ENCODE peak calls at places on chromosomes 16 and 17, in nine cellular contexts. G, C, D, B, J, S, O, U and F are unnamed samples.

GRCh38 chr16:79661578-79661977 is 61.0 kb upstream of the MAF start:
- DNase-seq in G (no peak), C (no peak), D (no peak), B (no peak), J (no peak), S (no peak), O (no peak), U (no peak), F (no peak)

GRCh38 chr17:280901-281300 is 71.7 kb downstream of the RPH3AL start:
- DNase-seq in G (peak; percentile 8), C (no peak), D (no peak), B (no peak), J (no peak), S (no peak), O (no peak), U (no peak), F (no peak)

GRCh38 chr16:20348365-20349185 is 3.9 kb downstream of the UMOD start:
- DNase-seq in G (no peak), C (no peak), D (no peak), B (peak; percentile 1), J (no peak), S (no peak), O (no peak), U (no peak), F (no peak)

GRCh38 chr17:40322417-40323315 is 13.7 kb downstream of the RARA start:
- DNase-seq in G (peak; percentile 79), C (peak; percentile 90), D (peak; percentile 90), B (peak; percentile 89), J (peak; percentile 40), S (peak; percentile 97), O (peak; percentile 99), U (peak; percentile 82), F (no peak)

GRCh38 chr17:11996722-11997146 is 541 bp downstream of the ZNF18 start:
- DNase-seq in G (peak; percentile 64), C (no peak), D (peak; percentile 40), B (peak; percentile 37), J (peak; percentile 13), S (peak; percentile 40), O (no peak), U (no peak), F (no peak)

GRCh38 chr17:18055597-18055996 is 16.4 kb downstream of the GID4 start:
- DNase-seq in G (no peak), C (no peak), D (no peak), B (no peak), J (no peak), S (no peak), O (no peak), U (no peak), F (no peak)

GRCh38 chr17:77606146-77606864 is 352.2 kb upstream of the TNRC6C start:
- DNase-seq in G (no peak), C (no peak), D (no peak), B (no peak), J (no peak), S (no peak), O (no peak), U (no peak), F (no peak)

GRCh38 chr16:30120340-30121105 is 2.5 kb downstream of the MAPK3 start:
- DNase-seq in G (no peak), C (no peak), D (no peak), B (no peak), J (no peak), S (no peak), O (no peak), U (no peak), F (no peak)

GRCh38 chr17:75487351-75488070 is 27.8 kb downstream of the CASKIN2 start:
- DNase-seq in G (no peak), C (peak; percentile 33), D (no peak), B (peak; percentile 52), J (no peak), S (peak; percentile 35), O (peak; percentile 80), U (peak; percentile 56), F (no peak)

GRCh38 chr17:38560503-38561318 is 45.0 kb downstream of the SRCIN1 start:
- DNase-seq in G (no peak), C (no peak), D (peak; percentile 22), B (peak; percentile 47), J (no peak), S (peak; percentile 29), O (no peak), U (no peak), F (no peak)

GRCh38 chr16:11783319-11784047 is 13.6 kb downstream of the ZC3H7A start:
- DNase-seq in G (peak; percentile 25), C (peak; percentile 46), D (no peak), B (peak; percentile 67), J (no peak), S (peak; percentile 87), O (no peak), U (no peak), F (no peak)

GRCh38 chr16:87996962-87997880 is 46.0 kb downstream of the BANP start:
- DNase-seq in G (peak; percentile 7), C (no peak), D (no peak), B (no peak), J (no peak), S (no peak), O (no peak), U (no peak), F (no peak)

GRCh38 chr17:72479113-72479512 is 358.3 kb downstream of the SOX9 start:
- DNase-seq in G (no peak), C (no peak), D (no peak), B (no peak), J (no peak), S (no peak), O (no peak), U (no peak), F (no peak)

GRCh38 chr16:62167551-62167950 is 131.3 kb upstream of the CDH8 start:
- DNase-seq in G (no peak), C (no peak), D (no peak), B (no peak), J (no peak), S (no peak), O (no peak), U (no peak), F (peak; percentile 57)

GRCh38 chr16:3696425-3697218 is 20.7 kb downstream of the TRAP1 start:
- DNase-seq in G (no peak), C (no peak), D (no peak), B (peak; percentile 89), J (no peak), S (no peak), O (no peak), U (no peak), F (peak; percentile 37)

GRCh38 chr16:59645194-59645593 is 911.1 kb upstream of the GOT2 start:
- DNase-seq in G (no peak), C (no peak), D (no peak), B (no peak), J (no peak), S (no peak), O (no peak), U (no peak), F (no peak)

GRCh38 chr17:44777394-44778348 is 18.9 kb downstream of the ADAM11 start:
- DNase-seq in G (no peak), C (no peak), D (no peak), B (no peak), J (no peak), S (no peak), O (no peak), U (no peak), F (no peak)

GRCh38 chr17:31859487-31860008 is 504 bp upstream of the COPRS start:
- DNase-seq in G (no peak), C (no peak), D (no peak), B (no peak), J (no peak), S (no peak), O (no peak), U (no peak), F (no peak)
- H3K27ac ChIP-seq in G (peak overlapping the region; percentile 95), C (no peak overlapping the region), D (no peak overlapping the region), B (peak overlapping the region; percentile 59), J (peak overlapping the region; percentile 35), S (no peak overlapping the region), O (no peak overlapping the region), U (no peak overlapping the region), F (no peak overlapping the region)

DNA sequence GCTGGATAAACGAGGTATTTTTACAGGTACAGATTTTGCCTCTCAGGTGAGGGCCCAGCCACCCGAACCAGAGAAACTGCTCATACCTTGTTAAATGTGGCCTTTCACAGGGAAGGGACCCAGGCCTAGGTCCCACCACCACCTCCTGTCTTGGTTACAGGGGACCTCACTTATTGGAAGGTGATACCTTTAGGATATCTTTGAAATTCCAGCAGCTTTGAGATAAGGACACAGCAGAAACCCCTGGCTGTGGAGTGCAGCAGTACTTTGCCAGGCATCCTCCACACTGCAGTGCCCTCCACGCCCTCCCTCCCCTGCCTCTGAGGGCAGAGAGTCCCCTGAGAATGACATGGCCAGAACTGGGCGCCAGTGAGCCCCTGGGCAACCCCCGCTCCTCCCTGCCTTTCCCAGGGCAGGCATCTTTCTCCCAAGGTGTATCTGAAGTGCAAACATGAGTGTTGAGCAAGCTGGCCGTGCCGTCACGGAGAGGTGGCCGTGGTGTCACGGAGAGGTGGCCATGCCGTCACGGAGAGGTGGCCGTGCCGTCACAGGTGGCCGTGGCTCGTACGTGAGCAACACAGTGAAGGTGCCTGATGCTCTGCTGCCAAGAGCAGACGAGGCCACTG is 134.7 kb upstream of the CHMP6 start:
- DNase-seq in G (no peak), C (no peak), D (no peak), B (no peak), J (no peak), S (no peak), O (no peak), U (no peak), F (no peak)
- H3K27ac ChIP-seq in G (peak overlapping the region; percentile 77), C (peak overlapping the region; percentile 68), D (no peak overlapping the region), B (no peak overlapping the region), J (peak overlapping the region; percentile 80), S (peak overlapping the region; percentile 19), O (peak overlapping the region; percentile 60), U (no peak overlapping the region), F (peak overlapping the region; percentile 94)

GRCh38 chr16:68784226-68784625 is 47.1 kb downstream of the CDH1 start:
- DNase-seq in G (no peak), C (no peak), D (no peak), B (no peak), J (no peak), S (no peak), O (no peak), U (no peak), F (no peak)

GRCh38 chr16:68784721-68785120 is 47.6 kb downstream of the CDH1 start:
- DNase-seq in G (no peak), C (no peak), D (no peak), B (no peak), J (no peak), S (no peak), O (no peak), U (no peak), F (no peak)

GRCh38 chr16:68785715-68786114 is 48.6 kb downstream of the CDH1 start:
- DNase-seq in G (no peak), C (no peak), D (no peak), B (no peak), J (no peak), S (no peak), O (no peak), U (no peak), F (no peak)

GRCh38 chr16:68790130-68790761 is 53.1 kb upstream of the TANGO6 start:
- DNase-seq in G (no peak), C (no peak), D (no peak), B (peak; percentile 95), J (no peak), S (no peak), O (peak; percentile 66), U (no peak), F (peak; percentile 63)

GRCh38 chr16:68786685-68787418 is 49.8 kb downstream of the CDH1 start:
- DNase-seq in G (no peak), C (no peak), D (no peak), B (peak; percentile 64), J (no peak), S (no peak), O (no peak), U (no peak), F (peak; percentile 60)
- H3K27ac ChIP-seq in G (no peak overlapping the region), C (no peak overlapping the region), D (no peak overlapping the region), B (no peak overlapping the region), J (no peak overlapping the region), S (no peak overlapping the region), O (no peak overlapping the region), U (no peak overlapping the region), F (peak overlapping the region; percentile 65)

GRCh38 chr16:70752381-70752780 is 48.6 kb downstream of the VAC14 start:
- DNase-seq in G (no peak), C (no peak), D (no peak), B (no peak), J (no peak), S (no peak), O (no peak), U (no peak), F (no peak)
- H3K27ac ChIP-seq in G (peak overlapping the region; percentile 94), C (no peak overlapping the region), D (no peak overlapping the region), B (no peak overlapping the region), J (no peak overlapping the region), S (no peak overlapping the region), O (peak overlapping the region; percentile 91), U (no peak overlapping the region), F (no peak overlapping the region)